ENCODE peak calls at places on chromosomes 1 and 21, in seven cellular contexts. One of them, this sample, is unnamed.

GRCh38 chr1:212219679-212220463 is 65.3 kb upstream of the PPP2R5A start:
- DNase-seq in HCT116: no peak
- DNase-seq in H1: no peak
- DNase-seq in SK-N-SH: no peak
- DNase-seq in HepG2: no peak
- DNase-seq in GM12878: no peak
- DNase-seq in K562: no peak
- DNase-seq in this sample: no peak

GRCh38 chr1:222801067-222801466 is 13.8 kb upstream of the DISP1 start:
- DNase-seq in HCT116: no peak
- DNase-seq in H1: no peak
- DNase-seq in SK-N-SH: no peak
- DNase-seq in HepG2: no peak
- DNase-seq in GM12878: no peak
- DNase-seq in K562: no peak
- DNase-seq in this sample: no peak

GRCh38 chr1:228226956-228227791 is 19.3 kb downstream of the OBSCN start:
- DNase-seq in HCT116: no peak
- DNase-seq in H1: no peak
- DNase-seq in SK-N-SH: no peak
- DNase-seq in HepG2: peak
- DNase-seq in GM12878: no peak
- DNase-seq in K562: no peak
- DNase-seq in this sample: peak

GRCh38 chr1:169460193-169460833 is 25.4 kb downstream of the SLC19A2 start:
- DNase-seq in HCT116: no peak
- DNase-seq in H1: peak
- DNase-seq in SK-N-SH: peak
- DNase-seq in HepG2: no peak
- DNase-seq in GM12878: no peak
- DNase-seq in K562: no peak
- DNase-seq in this sample: no peak

GRCh38 chr1:21651214-21652042 is 17.7 kb downstream of the RAP1GAP start:
- DNase-seq in HCT116: no peak
- DNase-seq in H1: no peak
- DNase-seq in SK-N-SH: peak
- DNase-seq in HepG2: no peak
- DNase-seq in GM12878: no peak
- DNase-seq in K562: peak
- DNase-seq in this sample: peak

GRCh38 chr1:232328496-232329102 is 301.3 kb downstream of the SIPA1L2 start:
- DNase-seq in HCT116: no peak
- DNase-seq in H1: no peak
- DNase-seq in SK-N-SH: no peak
- DNase-seq in HepG2: no peak
- DNase-seq in GM12878: no peak
- DNase-seq in K562: no peak
- DNase-seq in this sample: no peak

GRCh38 chr1:200306954-200307754 is 102.7 kb downstream of the ZNF281 start:
- DNase-seq in HCT116: peak
- DNase-seq in H1: no peak
- DNase-seq in SK-N-SH: peak
- DNase-seq in HepG2: peak
- DNase-seq in GM12878: peak
- DNase-seq in K562: peak
- DNase-seq in this sample: peak

GRCh38 chr1:204647114-204647804 is 38.3 kb downstream of the LRRN2 start:
- DNase-seq in HCT116: peak
- DNase-seq in H1: no peak
- DNase-seq in SK-N-SH: no peak
- DNase-seq in HepG2: peak
- DNase-seq in GM12878: peak
- DNase-seq in K562: peak
- DNase-seq in this sample: peak

GRCh38 chr21:31526040-31526439 is 133.5 kb upstream of the SOD1 start:
- DNase-seq in HCT116: no peak
- DNase-seq in H1: no peak
- DNase-seq in SK-N-SH: no peak
- DNase-seq in HepG2: no peak
- DNase-seq in GM12878: no peak
- DNase-seq in K562: no peak
- DNase-seq in this sample: no peak

GRCh38 chr1:36585760-36586072 is 103.0 kb upstream of the CSF3R start:
- DNase-seq in HCT116: no peak
- DNase-seq in H1: no peak
- DNase-seq in SK-N-SH: no peak
- DNase-seq in HepG2: no peak
- DNase-seq in GM12878: no peak
- DNase-seq in K562: no peak
- DNase-seq in this sample: no peak

GRCh38 chr1:156114919-156115513 is 505 bp downstream of the LMNA start:
- DNase-seq in HCT116: no peak
- DNase-seq in H1: no peak
- DNase-seq in SK-N-SH: peak
- DNase-seq in HepG2: no peak
- DNase-seq in GM12878: no peak
- DNase-seq in K562: no peak
- DNase-seq in this sample: no peak

GRCh38 chr1:234478152-234478480 is 863 bp downstream of the TARBP1 start:
- DNase-seq in HCT116: no peak
- DNase-seq in H1: no peak
- DNase-seq in SK-N-SH: peak
- DNase-seq in HepG2: peak
- DNase-seq in GM12878: no peak
- DNase-seq in K562: peak
- DNase-seq in this sample: peak
- TF ChIP-seq JUND in HCT116: no peak
- TF ChIP-seq JUND in H1: no peak
- TF ChIP-seq JUND in SK-N-SH: no peak
- TF ChIP-seq JUND in HepG2: no peak
- TF ChIP-seq JUND in GM12878: no peak
- TF ChIP-seq JUND in K562: peak
- TF ChIP-seq JUND in this sample: no peak

GRCh38 chr1:2596530-2597333 is 10.2 kb downstream of the PRXL2B start:
- DNase-seq in HCT116: no peak
- DNase-seq in H1: no peak
- DNase-seq in SK-N-SH: no peak
- DNase-seq in HepG2: no peak
- DNase-seq in GM12878: no peak
- DNase-seq in K562: no peak
- DNase-seq in this sample: no peak
- TF ChIP-seq JUND in HCT116: no peak
- TF ChIP-seq JUND in H1: no peak
- TF ChIP-seq JUND in SK-N-SH: no peak
- TF ChIP-seq JUND in HepG2: no peak
- TF ChIP-seq JUND in GM12878: no peak
- TF ChIP-seq JUND in K562: no peak
- TF ChIP-seq JUND in this sample: no peak

GRCh38 chr21:28124541-28124940 is 868.1 kb downstream of the LTN1 start:
- DNase-seq in HCT116: no peak
- DNase-seq in H1: no peak
- DNase-seq in SK-N-SH: no peak
- DNase-seq in HepG2: no peak
- DNase-seq in GM12878: no peak
- DNase-seq in K562: no peak
- DNase-seq in this sample: no peak

GRCh38 chr21:28132713-28133112 is 860.0 kb downstream of the LTN1 start:
- DNase-seq in HCT116: no peak
- DNase-seq in H1: no peak
- DNase-seq in SK-N-SH: no peak
- DNase-seq in HepG2: no peak
- DNase-seq in GM12878: no peak
- DNase-seq in K562: no peak
- DNase-seq in this sample: no peak

GRCh38 chr21:28127390-28127789 is 865.3 kb downstream of the LTN1 start:
- DNase-seq in HCT116: no peak
- DNase-seq in H1: no peak
- DNase-seq in SK-N-SH: no peak
- DNase-seq in HepG2: no peak
- DNase-seq in GM12878: no peak
- DNase-seq in K562: no peak
- DNase-seq in this sample: no peak

DNA sequence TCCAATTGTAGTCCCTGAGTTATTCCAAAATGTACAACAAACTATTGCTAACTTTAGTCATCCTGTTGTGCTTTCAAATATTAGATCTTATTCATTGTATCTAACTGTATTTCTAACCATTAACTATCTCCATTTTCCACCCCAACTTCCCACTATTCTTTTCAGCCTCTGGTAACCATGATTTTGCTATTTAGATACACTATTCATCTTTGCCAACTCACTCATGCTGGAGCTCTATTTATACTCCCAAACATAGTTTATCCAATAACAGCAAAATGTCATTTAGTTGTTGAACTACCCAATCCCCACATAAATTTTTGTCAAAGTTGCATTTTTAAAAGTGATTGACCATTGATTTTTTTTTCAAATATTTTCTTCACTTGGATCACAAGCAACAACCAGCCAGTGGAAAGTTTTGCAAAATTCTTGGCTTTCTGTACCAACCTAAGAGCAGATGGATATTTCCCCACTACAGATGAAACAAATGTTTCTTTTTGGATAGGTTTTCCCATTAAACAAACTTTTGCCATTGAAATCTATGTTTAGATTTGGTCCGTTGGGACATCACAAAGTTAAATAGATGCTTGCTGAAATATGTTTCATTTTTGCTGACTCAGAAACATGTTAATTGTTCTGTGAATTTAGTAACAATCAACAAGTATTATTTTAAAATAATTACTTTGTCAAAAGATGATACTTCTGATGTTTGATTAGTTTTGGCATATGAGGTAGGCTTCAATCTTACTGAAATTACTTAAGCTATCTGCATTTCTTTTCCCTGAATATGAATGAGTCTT is 866.0 kb downstream of the LTN1 start:
- DNase-seq in HCT116: no peak
- DNase-seq in H1: no peak
- DNase-seq in SK-N-SH: no peak
- DNase-seq in HepG2: no peak
- DNase-seq in GM12878: no peak
- DNase-seq in K562: no peak
- DNase-seq in this sample: no peak
- TF ChIP-seq JUND in HCT116: no peak
- TF ChIP-seq JUND in H1: no peak
- TF ChIP-seq JUND in SK-N-SH: no peak
- TF ChIP-seq JUND in HepG2: no peak
- TF ChIP-seq JUND in GM12878: no peak
- TF ChIP-seq JUND in K562: no peak
- TF ChIP-seq JUND in this sample: no peak

DNA sequence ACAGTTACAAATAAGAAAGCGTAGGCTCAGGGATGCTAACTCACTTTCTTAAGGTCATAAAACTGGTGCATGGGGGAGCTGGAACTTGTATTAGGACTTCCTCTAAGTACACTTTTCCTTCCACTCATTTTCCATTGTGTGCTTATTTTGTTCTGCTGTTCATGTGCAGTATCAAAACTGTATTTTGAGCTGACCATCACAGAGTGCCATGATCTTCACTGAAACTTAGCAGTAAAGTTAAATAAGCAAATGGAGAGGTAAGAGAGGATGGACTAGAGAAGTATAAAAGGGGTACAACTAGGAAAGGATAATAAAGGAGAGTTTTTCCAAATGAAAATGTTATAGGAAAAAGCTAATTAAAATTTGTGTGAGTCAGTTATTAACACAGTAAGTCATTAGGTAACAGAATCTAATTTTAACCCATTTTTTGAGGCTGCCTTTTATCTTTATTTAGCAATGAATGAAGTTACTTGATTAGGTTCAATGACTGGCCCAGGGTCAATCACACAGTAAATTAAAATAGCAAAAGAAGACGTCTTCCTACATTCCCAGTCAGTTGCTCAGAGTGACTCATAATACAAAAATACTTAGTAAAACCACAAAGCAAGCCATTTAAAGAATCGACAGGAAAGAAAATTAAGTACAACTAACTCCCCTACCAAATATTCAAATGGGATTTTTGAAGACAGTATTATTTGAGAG is 165.8 kb upstream of the C1orf105 start:
- DNase-seq in HCT116: peak
- DNase-seq in H1: no peak
- DNase-seq in SK-N-SH: no peak
- DNase-seq in HepG2: no peak
- DNase-seq in GM12878: no peak
- DNase-seq in K562: no peak
- DNase-seq in this sample: no peak
- TF ChIP-seq JUND in HCT116: peak
- TF ChIP-seq JUND in H1: no peak
- TF ChIP-seq JUND in SK-N-SH: peak
- TF ChIP-seq JUND in HepG2: no peak
- TF ChIP-seq JUND in GM12878: no peak
- TF ChIP-seq JUND in K562: no peak
- TF ChIP-seq JUND in this sample: no peak

This sample was measured in T47D.